ENCODE peak calls at places on chromosomes 7 and 10, in eight cellular contexts. I is AG09319, X is NCI-H460, Q is EL, N is CMK, K is H9, B is GM06990, M is PC-3. R is an unnamed sample.

GRCh38 chr10:1002425-1003006 is 14.3 kb downstream of the GTPBP4 start:
- DNase-seq in I (no peak), X (no peak), Q (no peak), N (no peak), K (no peak), B (no peak), M (no peak), R (no peak)

GRCh38 chr10:19970707-19971106 is 154.5 kb downstream of the PLXDC2 start:
- DNase-seq in I (no peak), X (no peak), Q (no peak), N (no peak), K (no peak), B (no peak), M (no peak), R (no peak)

GRCh38 chr7:107815254-107815882 is 12.3 kb upstream of the SLC26A3 start:
- DNase-seq in I (no peak), X (no peak), Q (no peak), N (no peak), K (no peak), B (no peak), M (no peak), R (peak)

GRCh38 chr7:22597845-22598244 is 97.9 kb upstream of the STEAP1B start:
- DNase-seq in I (no peak), X (peak), Q (peak), N (no peak), K (no peak), B (no peak), M (peak), R (no peak)

GRCh38 chr7:4479367-4480039 is 202.6 kb upstream of the FOXK1 start:
- DNase-seq in I (no peak), X (peak), Q (peak), N (peak), K (peak), B (no peak), M (peak), R (peak)

GRCh38 chr7:64892666-64893269 is 10.3 kb upstream of the ZNF273 start:
- DNase-seq in I (no peak), X (no peak), Q (no peak), N (no peak), K (no peak), B (no peak), M (no peak), R (no peak)

GRCh38 chr7:30634634-30635201 is 40.0 kb downstream of the GARS1 start:
- DNase-seq in I (no peak), X (no peak), Q (no peak), N (no peak), K (no peak), B (no peak), M (no peak), R (no peak)

GRCh38 chr10:24503627-24504320 is 219.9 kb downstream of the ARHGAP21 start:
- DNase-seq in I (no peak), X (peak), Q (peak), N (peak), K (peak), B (no peak), M (peak), R (peak)

GRCh38 chr7:140541513-140542192 is 62.3 kb upstream of the MKRN1 start:
- DNase-seq in I (peak), X (peak), Q (peak), N (no peak), K (peak), B (no peak), M (peak), R (no peak)

GRCh38 chr7:122067077-122067476 is 77.0 kb downstream of the AASS start:
- DNase-seq in I (no peak), X (no peak), Q (no peak), N (no peak), K (no peak), B (no peak), M (no peak), R (no peak)

GRCh38 chr7:96285579-96285978 is 36.3 kb downstream of the SLC25A13 start:
- DNase-seq in I (no peak), X (no peak), Q (no peak), N (no peak), K (no peak), B (peak), M (no peak), R (peak)

GRCh38 chr10:49606981-49607535 is 3.1 kb upstream of the SLC18A3 start:
- DNase-seq in I (peak), X (peak), Q (peak), N (peak), K (peak), B (peak), M (peak), R (peak)

GRCh38 chr10:133353988-133354605 is 3.7 kb downstream of the FUOM start:
- DNase-seq in I (no peak), X (no peak), Q (no peak), N (no peak), K (no peak), B (no peak), M (no peak), R (no peak)

GRCh38 chr10:78760463-78761240 is 308.1 kb upstream of the ZMIZ1 start:
- DNase-seq in I (no peak), X (no peak), Q (no peak), N (no peak), K (no peak), B (no peak), M (no peak), R (no peak)

GRCh38 chr7:106039486-106040060 is 72.5 kb downstream of the SYPL1 start:
- DNase-seq in I (peak), X (no peak), Q (peak), N (no peak), K (peak), B (no peak), M (no peak), R (no peak)